ENCODE peak calls at places on chromosomes 7 and 10, in five cellular contexts. M is AG09319, K is pons, Z is K562, D is fibroblast of the aortic adventitia. J is an unnamed sample.

GRCh38 chr10:24519950-24520349 is 203.7 kb downstream of the ARHGAP21 start:
- DNase-seq in M (no peak), K (no peak), Z (no peak), D (no peak), J (no peak)

GRCh38 chr7:83782628-83783027 is 133.7 kb upstream of the SEMA3E start:
- DNase-seq in M (no peak), K (no peak), Z (no peak), D (peak), J (no peak)

GRCh38 chr7:76072243-76073148 is 24.6 kb downstream of the MDH2 start:
- DNase-seq in M (no peak), K (no peak), Z (no peak), D (no peak), J (no peak)

GRCh38 chr10:17386616-17387075 is 67.7 kb downstream of the ST8SIA6 start:
- DNase-seq in M (no peak), K (no peak), Z (peak), D (peak), J (no peak)

GRCh38 chr10:6229746-6230145 is 27.0 kb downstream of the PFKFB3 start:
- DNase-seq in M (no peak), K (no peak), Z (no peak), D (no peak), J (no peak)

GRCh38 chr10:73873843-73874215 is 526 bp downstream of the CAMK2G start:
- DNase-seq in M (no peak), K (no peak), Z (peak), D (no peak), J (no peak)

GRCh38 chr7:46996972-46997371 is 584.9 kb downstream of the TNS3 start:
- DNase-seq in M (no peak), K (no peak), Z (no peak), D (peak), J (no peak)

GRCh38 chr10:111545806-111546205 is 469.0 kb downstream of the ADRA2A start:
- DNase-seq in M (no peak), K (no peak), Z (no peak), D (no peak), J (no peak)

GRCh38 chr7:37142943-37143342 is 305.7 kb downstream of the ELMO1 start:
- DNase-seq in M (no peak), K (no peak), Z (no peak), D (no peak), J (no peak)

GRCh38 chr10:124739996-124740373 is 4.2 kb downstream of the FAM53B start:
- DNase-seq in M (no peak), K (no peak), Z (no peak), D (peak), J (no peak)

GRCh38 chr10:23293973-23294372 is 50.6 kb downstream of the C10orf67 start:
- DNase-seq in M (no peak), K (no peak), Z (no peak), D (no peak), J (no peak)

GRCh38 chr7:111082351-111082750 is 8.6 kb upstream of the LRRN3 start:
- DNase-seq in M (no peak), K (no peak), Z (no peak), D (peak), J (no peak)

GRCh38 chr7:30143748-30144251 is 9.0 kb downstream of the MTURN start:
- DNase-seq in M (no peak), K (no peak), Z (no peak), D (peak), J (no peak)

J was measured in HFF-Myc.